ENCODE peak calls at places on chromosome 1, in ten cellular contexts. C is HT-29; M is activated T-helper 1 cell treated with anti-CD3 and anti-CD28 coated beads, Interleukin-12 subunit alpha, Interleukin-12 subunit beta, Interleukin-2, Interleukin-4 antibody, amounts not matched to agents 30 ng/mL and 10 ng/mL and 1 ng/mL, durations not matched to agents 14 hours and 24 hours and 36 hours; W is iPS-NIHi11; H is mammary epithelial cell; B is T-cell; O is stimulated activated naive CD8-positive, alpha-beta T cell treated with anti-CD3 and anti-CD28 coated beads, Interleukin-15, Interleukin-2, amounts not matched to agents 100 U/mL and 50 U/mL, for 24 hours; L is mesothelial cell of epicardium; R is Ammon's horn; U is stimulated activated CD4-positive, alpha-beta T cell treated with anti-CD3 and anti-CD28 coated beads, Interleukin-2, amount 100 ng/mL, for 48 hours. D is an unnamed sample.

GRCh38 chr1:43435146-43436145 is 18.3 kb downstream of the HYI start:
- DNase-seq in C (no peak), M (no peak), W (peak), H (no peak), B (no peak), O (no peak), L (no peak), R (peak), U (no peak), D (no peak)

GRCh38 chr1:193183019-193183643 is 3.3 kb downstream of the B3GALT2 start:
- DNase-seq in C (peak), M (no peak), W (peak), H (peak), B (no peak), O (no peak), L (no peak), R (peak), U (no peak), D (no peak)

GRCh38 chr1:53134961-53135734 is 7.3 kb downstream of the SLC1A7 start:
- DNase-seq in C (no peak), M (no peak), W (no peak), H (no peak), B (no peak), O (no peak), L (no peak), R (no peak), U (no peak), D (no peak)

GRCh38 chr1:76723949-76724348 is 143.3 kb upstream of the ST6GALNAC5 start:
- DNase-seq in C (no peak), M (no peak), W (no peak), H (no peak), B (no peak), O (no peak), L (no peak), R (no peak), U (no peak), D (no peak)

GRCh38 chr1:232518357-232518756 is 111.6 kb downstream of the SIPA1L2 start:
- DNase-seq in C (no peak), M (no peak), W (no peak), H (no peak), B (no peak), O (no peak), L (no peak), R (no peak), U (no peak), D (no peak)

GRCh38 chr1:109621402-109622101 is 1.9 kb downstream of the AMPD2 start:
- DNase-seq in C (no peak), M (no peak), W (no peak), H (no peak), B (no peak), O (no peak), L (no peak), R (no peak), U (no peak), D (no peak)

GRCh38 chr1:223331929-223332328 is 32.0 kb downstream of the SUSD4 start:
- DNase-seq in C (no peak), M (no peak), W (no peak), H (peak), B (no peak), O (no peak), L (no peak), R (no peak), U (no peak), D (no peak)

GRCh38 chr1:38964140-38964548 is 22.5 kb upstream of the RHBDL2 start:
- DNase-seq in C (peak), M (no peak), W (peak), H (no peak), B (peak), O (no peak), L (no peak), R (peak), U (peak), D (no peak)

D was measured in T-helper 9 cell.